ENCODE peak calls at places on chromosomes 7 and 10, in ten cellular contexts. E is OCI-LY7; Y is fibroblast of mammary gland; Z is endothelial cell; X is stimulated activated CD4-positive, alpha-beta T cell treated with anti-CD3 and anti-CD28 coated beads, Interleukin-1b, Interleukin-23, amount 100 ng/mL, for 24 hours; L is activated T-cell treated with anti-CD3 and anti-CD28 coated beads for 48 hours; C is mucosa of gallbladder; H is Right ventricle myocardium inferior; G is hypothalamus; K is H54. Q is an unnamed sample.

GRCh38 chr10:101986277-101986971 is 69.5 kb downstream of the ARMH3 start:
- DNase-seq in E (no peak), Y (no peak), Z (no peak), X (no peak), L (no peak), C (peak; percentile 15), H (peak; percentile 73), G (no peak), K (no peak), Q (peak; percentile 24)

GRCh38 chr7:111438369-111439289 is 123.7 kb downstream of the IMMP2L start:
- DNase-seq in E (no peak), Y (peak; percentile 69), Z (no peak), X (no peak), L (no peak), C (no peak), H (no peak), G (no peak), K (peak; percentile 15), Q (no peak)

GRCh38 chr7:116630357-116630756 is 41.6 kb upstream of the MET start:
- DNase-seq in E (no peak), Y (no peak), Z (no peak), X (no peak), L (no peak), C (no peak), H (no peak), G (no peak), K (no peak), Q (no peak)

GRCh38 chr7:139431459-139431858 is 52.0 kb downstream of the KLRG2 start:
- DNase-seq in E (no peak), Y (no peak), Z (no peak), X (no peak), L (no peak), C (no peak), H (no peak), G (no peak), K (no peak), Q (no peak)

GRCh38 chr10:110017940-110018339 is 10.2 kb downstream of the ADD3 start:
- DNase-seq in E (no peak), Y (peak; percentile 41), Z (no peak), X (no peak), L (no peak), C (no peak), H (no peak), G (no peak), K (no peak), Q (no peak)

GRCh38 chr7:117338020-117338419 is 15.2 kb upstream of the WNT2 start:
- DNase-seq in E (no peak), Y (peak; percentile 28), Z (no peak), X (no peak), L (no peak), C (no peak), H (no peak), G (no peak), K (no peak), Q (no peak)

GRCh38 chr10:131310904-131311660 is 439 bp downstream of the TCERG1L start:
- DNase-seq in E (no peak), Y (no peak), Z (no peak), X (no peak), L (no peak), C (no peak), H (no peak), G (no peak), K (no peak), Q (no peak)

GRCh38 chr10:71731791-71732190 is 12.2 kb upstream of the C10orf105 start:
- DNase-seq in E (no peak), Y (no peak), Z (no peak), X (no peak), L (no peak), C (no peak), H (no peak), G (no peak), K (no peak), Q (no peak)

GRCh38 chr10:22615819-22616499 is 98.4 kb downstream of the PIP4K2A start:
- DNase-seq in E (peak; percentile 80), Y (peak; percentile 65), Z (no peak), X (no peak), L (no peak), C (no peak), H (peak; percentile 72), G (no peak), K (peak; percentile 40), Q (no peak)

GRCh38 chr7:111090834-111091233 is at the start of gene LRRN3:
- DNase-seq in E (no peak), Y (peak; percentile 52), Z (no peak), X (no peak), L (peak; percentile 26), C (peak; percentile 15), H (peak; percentile 51), G (no peak), K (no peak), Q (peak; percentile 72)

GRCh38 chr10:13865758-13866491 is 279.2 kb downstream of the PRPF18 start:
- DNase-seq in E (no peak), Y (peak; percentile 83), Z (peak; percentile 30), X (no peak), L (no peak), C (no peak), H (no peak), G (no peak), K (peak; percentile 69), Q (no peak)

GRCh38 chr10:44306147-44306710 is 78.7 kb downstream of the CXCL12 start:
- DNase-seq in E (no peak), Y (peak; percentile 82), Z (no peak), X (no peak), L (no peak), C (no peak), H (no peak), G (no peak), K (peak; percentile 44), Q (no peak)

GRCh38 chr7:141039366-141039765 is 24.6 kb upstream of the MRPS33 start:
- DNase-seq in E (no peak), Y (no peak), Z (no peak), X (no peak), L (no peak), C (no peak), H (no peak), G (no peak), K (peak; percentile 44), Q (peak; percentile 20)

GRCh38 chr10:32155075-32155516 is 98.9 kb upstream of the KIF5B start:
- DNase-seq in E (no peak), Y (peak; percentile 66), Z (no peak), X (no peak), L (no peak), C (no peak), H (no peak), G (no peak), K (no peak), Q (no peak)

GRCh38 chr10:58817499-58817898 is 304.8 kb downstream of the BICC1 start:
- DNase-seq in E (no peak), Y (peak; percentile 23), Z (no peak), X (no peak), L (no peak), C (no peak), H (no peak), G (no peak), K (no peak), Q (no peak)

GRCh38 chr10:101830322-101831168 is 12.3 kb upstream of the OGA start:
- DNase-seq in E (peak; percentile 92), Y (peak; percentile 88), Z (peak; percentile 82), X (peak; percentile 80), L (peak; percentile 86), C (peak; percentile 90), H (peak; percentile 96), G (no peak), K (peak; percentile 69), Q (peak; percentile 96)

GRCh38 chr7:116236020-116236630 is 25.8 kb downstream of the TES start:
- DNase-seq in E (peak; percentile 29), Y (peak; percentile 70), Z (peak; percentile 33), X (peak; percentile 28), L (peak; percentile 13), C (peak; percentile 56), H (no peak), G (no peak), K (no peak), Q (peak; percentile 35)

GRCh38 chr10:74282853-74283205 is 131.8 kb downstream of the ADK start:
- DNase-seq in E (no peak), Y (peak; percentile 75), Z (no peak), X (no peak), L (no peak), C (no peak), H (no peak), G (no peak), K (no peak), Q (no peak)

GRCh38 chr7:77235280-77235679 is 35.7 kb upstream of the FGL2 start:
- DNase-seq in E (no peak), Y (peak; percentile 74), Z (no peak), X (no peak), L (no peak), C (no peak), H (no peak), G (no peak), K (no peak), Q (no peak)

GRCh38 chr10:22259280-22259679 is 41.5 kb upstream of the EBLN1 start:
- DNase-seq in E (peak; percentile 4), Y (peak; percentile 7), Z (no peak), X (no peak), L (no peak), C (no peak), H (no peak), G (no peak), K (no peak), Q (no peak)

GRCh38 chr10:80444646-80445319 is 9.3 kb upstream of the TSPAN14 start:
- DNase-seq in E (peak; percentile 79), Y (peak; percentile 72), Z (peak; percentile 45), X (no peak), L (peak; percentile 56), C (peak; percentile 73), H (peak; percentile 83), G (no peak), K (peak; percentile 86), Q (peak; percentile 58)

GRCh38 chr10:34200355-34200901 is 614.7 kb downstream of the PARD3 start:
- DNase-seq in E (no peak), Y (peak; percentile 17), Z (no peak), X (no peak), L (no peak), C (no peak), H (no peak), G (no peak), K (no peak), Q (peak; percentile 56)

GRCh38 chr10:93873427-93874115 is 20.2 kb upstream of the SLC35G1 start:
- DNase-seq in E (no peak), Y (peak; percentile 57), Z (no peak), X (no peak), L (no peak), C (no peak), H (no peak), G (no peak), K (no peak), Q (no peak)

GRCh38 chr7:29285451-29285807 is 90.9 kb downstream of the CHN2 start:
- DNase-seq in E (no peak), Y (peak; percentile 96), Z (no peak), X (peak; percentile 4), L (peak; percentile 34), C (no peak), H (no peak), G (no peak), K (peak; percentile 67), Q (no peak)

GRCh38 chr10:99540673-99541531 is 8.2 kb downstream of the NKX2-3 start:
- DNase-seq in E (no peak), Y (no peak), Z (no peak), X (no peak), L (no peak), C (no peak), H (no peak), G (no peak), K (no peak), Q (peak; percentile 45)

GRCh38 chr7:102450242-102450641 is 14.4 kb downstream of the ALKBH4 start:
- DNase-seq in E (peak; percentile 74), Y (no peak), Z (no peak), X (no peak), L (no peak), C (no peak), H (no peak), G (no peak), K (no peak), Q (no peak)

GRCh38 chr7:157058701-157059100 is 48.2 kb upstream of the MNX1 start:
- DNase-seq in E (no peak), Y (no peak), Z (no peak), X (no peak), L (no peak), C (no peak), H (no peak), G (no peak), K (no peak), Q (no peak)

GRCh38 chr10:92108120-92108519 is 182.8 kb downstream of the CPEB3 start:
- DNase-seq in E (no peak), Y (no peak), Z (no peak), X (no peak), L (no peak), C (no peak), H (no peak), G (no peak), K (no peak), Q (no peak)

Q was measured in SK-N-SH.